ENCODE peak calls at places on chromosome 9, in six cellular contexts. One of them, this sample, is unnamed.

GRCh38 chr9:78144663-78145377 is 91.1 kb upstream of the CEP78 start:
- DNase-seq in A549: no peak
- DNase-seq in IMR-90: no peak
- DNase-seq in tibial nerve: no peak
- DNase-seq in choroid plexus epithelial cell: no peak
- DNase-seq in psoas muscle: no peak
- DNase-seq in this sample: no peak

GRCh38 chr9:71383308-71383707 is 261.9 kb upstream of the TRPM3 start:
- DNase-seq in A549: no peak
- DNase-seq in IMR-90: no peak
- DNase-seq in tibial nerve: no peak
- DNase-seq in choroid plexus epithelial cell: no peak
- DNase-seq in psoas muscle: no peak
- DNase-seq in this sample: no peak

GRCh38 chr9:100575765-100576368 is 2.0 kb upstream of the CAVIN4 start:
- DNase-seq in A549: no peak
- DNase-seq in IMR-90: peak; percentile 73
- DNase-seq in tibial nerve: no peak
- DNase-seq in choroid plexus epithelial cell: peak; percentile 65
- DNase-seq in psoas muscle: no peak
- DNase-seq in this sample: peak; percentile 58

GRCh38 chr9:131257266-131258025 is 18.9 kb downstream of the FAM78A start:
- DNase-seq in A549: no peak
- DNase-seq in IMR-90: no peak
- DNase-seq in tibial nerve: no peak
- DNase-seq in choroid plexus epithelial cell: no peak
- DNase-seq in psoas muscle: no peak
- DNase-seq in this sample: no peak

GRCh38 chr9:131697097-131697496 is 42.8 kb downstream of the RAPGEF1 start:
- DNase-seq in A549: no peak
- DNase-seq in IMR-90: peak; percentile 61
- DNase-seq in tibial nerve: no peak
- DNase-seq in choroid plexus epithelial cell: peak; percentile 78
- DNase-seq in psoas muscle: peak; percentile 69
- DNase-seq in this sample: peak; percentile 36

GRCh38 chr9:13487071-13487470 is 207.6 kb upstream of the MPDZ start:
- DNase-seq in A549: no peak
- DNase-seq in IMR-90: no peak
- DNase-seq in tibial nerve: no peak
- DNase-seq in choroid plexus epithelial cell: no peak
- DNase-seq in psoas muscle: no peak
- DNase-seq in this sample: no peak

GRCh38 chr9:120912958-120913672 is 13.5 kb downstream of the TRAF1 start:
- DNase-seq in A549: no peak
- DNase-seq in IMR-90: no peak
- DNase-seq in tibial nerve: no peak
- DNase-seq in choroid plexus epithelial cell: no peak
- DNase-seq in psoas muscle: no peak
- DNase-seq in this sample: no peak

GRCh38 chr9:132694144-132694543 is 23.9 kb downstream of the GTF3C4 start:
- DNase-seq in A549: peak; percentile 24
- DNase-seq in IMR-90: peak; percentile 25
- DNase-seq in tibial nerve: no peak
- DNase-seq in choroid plexus epithelial cell: peak; percentile 19
- DNase-seq in psoas muscle: no peak
- DNase-seq in this sample: peak; percentile 11

GRCh38 chr9:7324031-7324654 is 475.4 kb downstream of the DMAC1 start:
- DNase-seq in A549: no peak
- DNase-seq in IMR-90: peak; percentile 18
- DNase-seq in tibial nerve: no peak
- DNase-seq in choroid plexus epithelial cell: no peak
- DNase-seq in psoas muscle: no peak
- DNase-seq in this sample: peak; percentile 35

GRCh38 chr9:81804306-81804705 is 115.0 kb upstream of the TLE1 start:
- DNase-seq in A549: no peak
- DNase-seq in IMR-90: peak; percentile 57
- DNase-seq in tibial nerve: no peak
- DNase-seq in choroid plexus epithelial cell: peak; percentile 16
- DNase-seq in psoas muscle: no peak
- DNase-seq in this sample: no peak

GRCh38 chr9:107284636-107285035 is 1.6 kb downstream of the RAD23B start:
- DNase-seq in A549: no peak
- DNase-seq in IMR-90: no peak
- DNase-seq in tibial nerve: no peak
- DNase-seq in choroid plexus epithelial cell: no peak
- DNase-seq in psoas muscle: no peak
- DNase-seq in this sample: no peak

GRCh38 chr9:136947955-136948510 is 3.0 kb downstream of the C8G start:
- DNase-seq in A549: peak; percentile 81
- DNase-seq in IMR-90: peak; percentile 4
- DNase-seq in tibial nerve: no peak
- DNase-seq in choroid plexus epithelial cell: peak; percentile 51
- DNase-seq in psoas muscle: peak; percentile 79
- DNase-seq in this sample: peak; percentile 46

DNA sequence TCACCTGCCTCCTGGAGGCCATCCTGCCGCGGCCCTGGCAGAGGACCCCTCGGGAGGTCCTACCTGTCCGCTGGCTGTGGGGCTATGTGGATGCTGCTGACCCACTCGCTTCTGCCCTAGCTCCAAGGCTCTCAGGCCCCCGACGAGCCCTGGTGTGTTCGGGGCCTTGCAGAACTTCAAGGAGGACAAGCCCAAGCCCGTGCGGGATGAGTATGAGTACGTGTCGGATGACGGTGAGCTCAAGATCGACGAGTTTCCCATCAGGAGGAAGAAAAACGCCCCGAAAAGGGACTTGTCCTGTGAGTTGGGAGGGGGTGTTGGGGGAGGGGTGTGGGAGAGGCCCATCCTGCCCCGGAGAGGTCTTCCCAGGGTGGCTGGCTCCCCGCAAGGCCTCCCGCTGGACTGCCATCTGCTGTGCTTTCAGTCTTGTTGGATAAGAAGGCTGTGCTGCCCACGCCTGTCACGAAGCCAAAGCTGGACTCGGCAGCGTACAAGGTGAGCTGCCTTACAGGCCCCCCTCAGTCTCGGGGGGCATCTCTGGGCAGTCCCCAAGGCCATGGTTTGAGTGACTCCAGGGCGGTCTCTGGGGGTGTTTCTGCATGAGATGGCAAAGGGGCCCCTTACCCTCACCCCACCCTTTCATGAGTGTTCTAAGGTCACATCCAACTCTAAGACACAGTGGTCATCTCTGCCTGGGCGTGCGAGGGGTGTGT is 89.3 kb downstream of the PHF2 start:
- DNase-seq in A549: no peak
- DNase-seq in IMR-90: no peak
- DNase-seq in tibial nerve: no peak
- DNase-seq in choroid plexus epithelial cell: no peak
- DNase-seq in psoas muscle: peak; percentile 47
- DNase-seq in this sample: no peak
- H3K4me3 ChIP-seq in A549: no peak overlapping the region
- H3K4me3 ChIP-seq in IMR-90: no peak overlapping the region
- H3K4me3 ChIP-seq in tibial nerve: no peak overlapping the region
- H3K4me3 ChIP-seq in choroid plexus epithelial cell: no peak overlapping the region
- H3K4me3 ChIP-seq in psoas muscle: no peak overlapping the region
- H3K4me3 ChIP-seq in this sample: no peak overlapping the region

GRCh38 chr9:129712595-129713524 is 40.0 kb downstream of the PTGES start:
- DNase-seq in A549: no peak
- DNase-seq in IMR-90: peak; percentile 87
- DNase-seq in tibial nerve: no peak
- DNase-seq in choroid plexus epithelial cell: peak; percentile 64
- DNase-seq in psoas muscle: no peak
- DNase-seq in this sample: peak; percentile 86
- TF ChIP-seq CTCF in A549: no peak
- TF ChIP-seq CTCF in IMR-90: peak; percentile 21
- TF ChIP-seq CTCF in tibial nerve: no peak
- TF ChIP-seq CTCF in choroid plexus epithelial cell: no peak
- TF ChIP-seq CTCF in psoas muscle: no peak
- TF ChIP-seq CTCF in this sample: no peak

DNA sequence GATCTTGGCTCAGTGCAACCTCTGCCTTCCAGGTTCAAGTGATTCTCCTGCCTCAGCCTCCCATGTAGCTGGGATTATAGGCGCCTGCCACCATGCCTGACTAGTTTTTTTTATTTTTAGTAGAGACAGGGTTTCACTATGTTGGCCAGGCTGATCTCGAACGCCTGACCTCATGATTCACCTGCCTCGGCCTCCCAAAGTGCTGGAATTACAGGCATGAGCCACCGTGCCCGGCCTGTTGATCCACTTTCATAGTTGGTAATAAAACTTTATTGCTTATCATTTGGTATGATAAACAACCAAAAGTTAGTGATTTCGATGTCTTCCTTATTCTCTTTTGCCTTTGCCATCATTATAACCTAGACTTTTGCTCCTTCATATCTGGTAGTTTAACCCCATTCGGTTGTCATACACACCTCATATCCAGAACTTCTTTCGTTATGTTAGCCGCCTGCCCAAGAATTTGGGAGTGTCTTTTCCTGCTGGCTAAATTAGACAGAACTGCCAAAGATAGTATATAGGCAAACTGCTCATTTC is 45.0 kb downstream of the UBE2R2 start:
- DNase-seq in A549: no peak
- DNase-seq in IMR-90: no peak
- DNase-seq in tibial nerve: no peak
- DNase-seq in choroid plexus epithelial cell: no peak
- DNase-seq in psoas muscle: no peak
- DNase-seq in this sample: no peak
- H3K4me3 ChIP-seq in A549: no peak overlapping the region
- H3K4me3 ChIP-seq in IMR-90: no peak overlapping the region
- H3K4me3 ChIP-seq in tibial nerve: no peak overlapping the region
- H3K4me3 ChIP-seq in choroid plexus epithelial cell: no peak overlapping the region
- H3K4me3 ChIP-seq in psoas muscle: no peak overlapping the region
- H3K4me3 ChIP-seq in this sample: no peak overlapping the region

DNA sequence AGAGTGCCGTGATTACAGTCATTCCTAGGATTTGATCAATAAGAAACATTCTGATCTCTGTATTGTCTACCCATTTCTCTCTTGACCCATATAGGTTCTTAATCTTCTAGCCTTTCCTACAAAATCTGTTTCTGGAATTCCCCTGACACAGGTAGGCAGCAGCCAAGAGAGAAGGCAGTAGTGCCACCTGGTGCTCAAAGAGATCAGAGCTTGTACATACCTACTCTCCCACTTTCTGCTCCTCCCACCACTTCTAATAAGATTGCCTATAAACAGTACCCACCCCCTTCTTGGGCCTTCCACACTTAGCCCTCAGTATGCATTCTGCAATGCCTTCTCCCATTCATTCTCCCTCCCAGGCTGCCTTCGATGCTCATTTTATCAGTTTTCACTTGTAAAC is 117.4 kb upstream of the RORB start:
- DNase-seq in A549: peak; percentile 45
- DNase-seq in IMR-90: no peak
- DNase-seq in tibial nerve: no peak
- DNase-seq in choroid plexus epithelial cell: peak; percentile 69
- DNase-seq in psoas muscle: no peak
- DNase-seq in this sample: no peak
- TF ChIP-seq CTCF in A549: peak; percentile 29
- TF ChIP-seq CTCF in IMR-90: no peak
- TF ChIP-seq CTCF in tibial nerve: no peak
- TF ChIP-seq CTCF in choroid plexus epithelial cell: peak; percentile 64
- TF ChIP-seq CTCF in psoas muscle: no peak
- TF ChIP-seq CTCF in this sample: no peak

GRCh38 chr9:112032009-112032408 is 135.4 kb downstream of the UGCG start:
- DNase-seq in A549: no peak
- DNase-seq in IMR-90: no peak
- DNase-seq in tibial nerve: no peak
- DNase-seq in choroid plexus epithelial cell: no peak
- DNase-seq in psoas muscle: no peak
- DNase-seq in this sample: no peak

GRCh38 chr9:112031400-112031799 is 134.8 kb downstream of the UGCG start:
- DNase-seq in A549: no peak
- DNase-seq in IMR-90: no peak
- DNase-seq in tibial nerve: no peak
- DNase-seq in choroid plexus epithelial cell: no peak
- DNase-seq in psoas muscle: no peak
- DNase-seq in this sample: no peak

GRCh38 chr9:112029921-112030444 is 133.4 kb downstream of the UGCG start:
- DNase-seq in A549: peak; percentile 87
- DNase-seq in IMR-90: peak; percentile 84
- DNase-seq in tibial nerve: no peak
- DNase-seq in choroid plexus epithelial cell: peak; percentile 82
- DNase-seq in psoas muscle: no peak
- DNase-seq in this sample: peak; percentile 86

GRCh38 chr9:112025886-112026285 is 129.3 kb downstream of the UGCG start:
- DNase-seq in A549: no peak
- DNase-seq in IMR-90: no peak
- DNase-seq in tibial nerve: no peak
- DNase-seq in choroid plexus epithelial cell: no peak
- DNase-seq in psoas muscle: no peak
- DNase-seq in this sample: no peak

GRCh38 chr9:112028242-112029221 is 131.9 kb downstream of the UGCG start:
- DNase-seq in A549: peak; percentile 19
- DNase-seq in IMR-90: no peak
- DNase-seq in tibial nerve: no peak
- DNase-seq in choroid plexus epithelial cell: no peak
- DNase-seq in psoas muscle: no peak
- DNase-seq in this sample: peak; percentile 61
- H3K4me3 ChIP-seq in A549: no peak overlapping the region
- H3K4me3 ChIP-seq in IMR-90: no peak overlapping the region
- H3K4me3 ChIP-seq in tibial nerve: no peak overlapping the region
- H3K4me3 ChIP-seq in choroid plexus epithelial cell: no peak overlapping the region
- H3K4me3 ChIP-seq in psoas muscle: no peak overlapping the region
- H3K4me3 ChIP-seq in this sample: no peak overlapping the region